ENCODE peak calls at places on chromosomes 3 and 15, in seven cellular contexts. E is epithelial cell of prostate, R is T follicular helper cell, P is hypothalamus, U is pulmonary artery endothelial cell, N is sigmoid colon, I is amygdala. T is an unnamed sample.

GRCh38 chr3:38609386-38610111 is 39.9 kb downstream of the SCN5A start:
- DNase-seq in U (no peak), P (no peak), N (peak), E (no peak), R (no peak), I (no peak), T (no peak)

GRCh38 chr3:129657261-129658046 is 51.0 kb upstream of the PLXND1 start:
- DNase-seq in N (no peak), E (no peak), R (no peak), P (no peak), I (no peak), U (no peak), T (no peak)

GRCh38 chr15:35705885-35706590 is 160.1 kb upstream of the DPH6 start:
- DNase-seq in N (no peak), R (no peak), P (no peak), E (no peak), I (no peak), U (no peak), T (no peak)

GRCh38 chr15:99169769-99170311 is 65.0 kb downstream of the SYNM start:
- DNase-seq in I (no peak), U (no peak), P (no peak), E (no peak), R (no peak), N (peak), T (no peak)

GRCh38 chr3:42127226-42127625 is 36.1 kb downstream of the TRAK1 start:
- DNase-seq in P (no peak), E (no peak), N (no peak), R (no peak), I (no peak), U (no peak), T (no peak)

GRCh38 chr3:104425416-104425815 is 941.3 kb upstream of the ALCAM start:
- DNase-seq in N (no peak), I (no peak), P (no peak), U (no peak), R (no peak), E (no peak), T (no peak)

GRCh38 chr3:186529204-186529999 is 14.8 kb downstream of the CRYGS start:
- DNase-seq in I (no peak), U (no peak), P (no peak), N (no peak), E (no peak), R (no peak), T (no peak)

GRCh38 chr15:81789403-81789802 is 256.4 kb downstream of the MEX3B start:
- DNase-seq in U (no peak), N (no peak), E (no peak), P (no peak), I (no peak), R (no peak), T (no peak)

GRCh38 chr3:42708611-42709151 is 6.1 kb upstream of the HHATL start:
- DNase-seq in I (no peak), P (no peak), R (no peak), U (no peak), E (no peak), N (peak), T (no peak)

GRCh38 chr15:36810656-36811449 is 231.4 kb downstream of the CDIN1 start:
- DNase-seq in N (no peak), P (no peak), R (no peak), U (no peak), I (no peak), E (no peak), T (no peak)

GRCh38 chr3:194824676-194825075 is 139.0 kb downstream of the FAM43A start:
- DNase-seq in I (no peak), R (no peak), E (no peak), U (no peak), P (no peak), N (no peak), T (no peak)

GRCh38 chr3:52204337-52205073 is 6.5 kb downstream of the ALAS1 start:
- DNase-seq in N (no peak), P (no peak), U (no peak), I (no peak), E (peak), R (no peak), T (no peak)

GRCh38 chr15:74901612-74902063 is 5.0 kb downstream of the FAM219B start:
- DNase-seq in E (no peak), N (peak), U (no peak), I (no peak), R (peak), P (peak), T (no peak)

GRCh38 chr3:69505770-69506407 is 120.0 kb upstream of the FRMD4B start:
- DNase-seq in N (no peak), U (no peak), E (no peak), R (no peak), I (no peak), P (no peak), T (no peak)

GRCh38 chr15:28919201-28919627 is 33.4 kb downstream of the APBA2 start:
- DNase-seq in I (no peak), U (no peak), P (no peak), E (no peak), R (no peak), N (peak), T (no peak)

GRCh38 chr3:150227839-150228238 is 180.3 kb upstream of the TSC22D2 start:
- DNase-seq in R (no peak), P (no peak), U (peak), E (no peak), N (no peak), I (peak), T (no peak)